ENCODE peak calls at places on chromosomes 13 and 19, in six cellular contexts. X, S, B, J, Y and U are unnamed samples.

GRCh38 chr13:110298566-110299321 is 8.2 kb downstream of the COL4A1 start:
- DNase-seq in X (no peak), S (peak), B (peak), J (peak), Y (no peak), U (no peak)

GRCh38 chr13:107301724-107302374 is 733.9 kb upstream of the ARGLU1 start:
- DNase-seq in X (no peak), S (no peak), B (no peak), J (peak), Y (no peak), U (no peak)

GRCh38 chr13:62130016-62130970 is 714.6 kb upstream of the PCDH20 start:
- DNase-seq in X (no peak), S (no peak), B (no peak), J (no peak), Y (no peak), U (no peak)

GRCh38 chr19:50022823-50023222 is 2.3 kb downstream of the VRK3 start:
- DNase-seq in X (no peak), S (no peak), B (no peak), J (no peak), Y (no peak), U (no peak)

GRCh38 chr13:70394149-70394548 is 285.9 kb upstream of the KLHL1 start:
- DNase-seq in X (no peak), S (no peak), B (no peak), J (no peak), Y (no peak), U (no peak)

GRCh38 chr13:27578121-27579030 is 42.0 kb downstream of the LNX2 start:
- DNase-seq in X (no peak), S (no peak), B (no peak), J (peak), Y (no peak), U (no peak)

GRCh38 chr13:91346848-91347211 is 657 bp upstream of the MIR17HG start:
- DNase-seq in X (no peak), S (no peak), B (no peak), J (peak), Y (no peak), U (no peak)

GRCh38 chr13:107238262-107238661 is 670.3 kb upstream of the ARGLU1 start:
- DNase-seq in X (no peak), S (no peak), B (no peak), J (no peak), Y (no peak), U (no peak)

GRCh38 chr13:110137677-110138008 is 169.3 kb downstream of the COL4A1 start:
- DNase-seq in X (no peak), S (no peak), B (peak), J (no peak), Y (no peak), U (no peak)

GRCh38 chr19:34904846-34905527 is 21.7 kb upstream of the ZNF30 start:
- DNase-seq in X (no peak), S (no peak), B (no peak), J (no peak), Y (no peak), U (no peak)

GRCh38 chr13:48097793-48098192 is 2.9 kb upstream of the MED4 start:
- DNase-seq in X (no peak), S (no peak), B (no peak), J (no peak), Y (no peak), U (no peak)

GRCh38 chr13:97855570-97855970 is 97.9 kb upstream of the IPO5 start:
- DNase-seq in X (no peak), S (no peak), B (no peak), J (peak), Y (no peak), U (peak)

GRCh38 chr13:73411067-73411809 is 352.4 kb downstream of the KLF5 start:
- DNase-seq in X (no peak), S (no peak), B (no peak), J (no peak), Y (no peak), U (no peak)

GRCh38 chr19:32018014-32018413 is 327.4 kb upstream of the ZNF507 start:
- DNase-seq in X (no peak), S (no peak), B (no peak), J (peak), Y (no peak), U (no peak)

GRCh38 chr13:48492123-48493075 is 40.5 kb downstream of the RCBTB2 start:
- DNase-seq in X (no peak), S (peak), B (peak), J (no peak), Y (peak), U (no peak)

GRCh38 chr13:109816112-109816978 is 30.0 kb upstream of the IRS2 start:
- DNase-seq in X (no peak), S (no peak), B (no peak), J (no peak), Y (no peak), U (no peak)

GRCh38 chr19:49301165-49301865 is 23.7 kb downstream of the SLC6A16 start:
- DNase-seq in X (peak), S (peak), B (peak), J (peak), Y (peak), U (peak)

GRCh38 chr19:47155141-47155540 is 24.5 kb downstream of the SAE1 start:
- DNase-seq in X (no peak), S (peak), B (peak), J (no peak), Y (no peak), U (no peak)

DNA sequence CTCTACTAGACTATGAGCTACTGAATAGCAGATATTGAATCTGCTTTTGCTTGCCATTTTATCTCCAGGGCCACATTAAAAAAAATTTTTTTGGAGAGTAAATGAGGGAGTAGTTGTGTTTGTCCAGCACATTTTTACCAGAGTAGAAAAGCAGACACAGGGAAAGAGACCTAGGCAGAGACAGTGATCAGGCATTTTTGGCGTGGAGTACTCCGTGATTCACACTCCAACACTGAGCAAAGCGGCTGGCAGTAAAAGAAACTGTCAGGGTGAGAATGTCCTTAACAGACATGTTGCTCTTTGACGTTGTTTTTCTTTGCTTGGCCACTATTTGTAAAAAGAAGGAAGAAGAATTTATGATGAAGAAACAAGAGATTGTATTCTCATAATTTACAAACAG is 304.0 kb downstream of the TDRD3 start:
- DNase-seq in X (no peak), S (no peak), B (no peak), J (no peak), Y (no peak), U (no peak)
- TF ChIP-seq CTCF in X (no peak), S (no peak), B (no peak), J (no peak), Y (no peak), U (no peak)

GRCh38 chr19:2274937-2275535 is 6.9 kb downstream of the PEAK3 start:
- DNase-seq in X (peak), S (no peak), B (peak), J (peak), Y (peak), U (peak)
- TF ChIP-seq CTCF in X (peak), S (peak), B (peak), J (peak), Y (peak), U (peak)

DNA sequence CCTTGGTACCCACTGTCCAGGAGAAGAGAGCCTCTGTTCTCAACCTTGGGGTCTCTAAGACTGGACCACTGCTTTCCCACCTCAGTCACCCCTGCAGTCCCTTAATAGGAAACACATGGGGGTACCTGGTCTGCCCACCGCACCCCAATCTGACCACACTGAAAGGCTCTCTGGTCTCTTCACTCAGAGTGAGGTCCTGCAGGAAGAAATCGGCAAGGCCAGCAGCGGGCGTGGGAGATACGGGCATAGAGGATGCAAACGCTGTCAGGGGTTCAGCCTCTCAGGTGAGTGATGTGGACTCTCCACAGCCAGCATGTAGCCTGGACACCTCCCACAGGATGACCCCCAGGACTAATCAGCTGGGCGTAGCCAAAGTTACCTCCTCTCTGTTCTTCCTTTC is 3.5 kb downstream of the SIGLEC9 start:
- DNase-seq in X (no peak), S (no peak), B (no peak), J (no peak), Y (no peak), U (no peak)
- TF ChIP-seq CTCF in X (no peak), S (no peak), B (no peak), J (no peak), Y (no peak), U (no peak)

GRCh38 chr13:99033814-99034213 is 56.0 kb upstream of the DOCK9 start:
- DNase-seq in X (no peak), S (no peak), B (no peak), J (peak), Y (no peak), U (no peak)
- TF ChIP-seq CTCF in X (peak), S (peak), B (peak), J (peak), Y (peak), U (peak)

GRCh38 chr19:29625316-29625715 is 19.2 kb downstream of the POP4 start:
- DNase-seq in X (no peak), S (no peak), B (no peak), J (no peak), Y (no peak), U (no peak)

GRCh38 chr19:29622191-29623070 is 16.3 kb downstream of the POP4 start:
- DNase-seq in X (no peak), S (peak), B (no peak), J (peak), Y (no peak), U (no peak)

GRCh38 chr19:29626386-29626785 is 20.3 kb downstream of the POP4 start:
- DNase-seq in X (no peak), S (peak), B (no peak), J (no peak), Y (no peak), U (no peak)

GRCh38 chr19:29623726-29624488 is 17.8 kb downstream of the POP4 start:
- DNase-seq in X (no peak), S (peak), B (no peak), J (no peak), Y (no peak), U (no peak)

GRCh38 chr19:29624489-29625210 is 18.6 kb downstream of the POP4 start:
- DNase-seq in X (no peak), S (peak), B (no peak), J (no peak), Y (no peak), U (no peak)
- TF ChIP-seq CTCF in X (no peak), S (no peak), B (no peak), J (no peak), Y (no peak), U (no peak)